ENCODE peak calls at places on chromosomes 7 and 10, in seven cellular contexts. O, F, B, I, Z, Y and A are unnamed samples.

GRCh38 chr10:25076501-25077197 is 60.2 kb downstream of the THNSL1 start:
- DNase-seq in O (no peak), F (no peak), B (peak), I (no peak), Z (no peak), Y (no peak), A (no peak)

GRCh38 chr7:26090927-26091519 is 61.0 kb upstream of the NFE2L3 start:
- DNase-seq in O (no peak), F (peak), B (peak), I (peak), Z (peak), Y (no peak), A (peak)

GRCh38 chr7:84251183-84251845 is 56.7 kb upstream of the SEMA3A start:
- DNase-seq in O (no peak), F (peak), B (peak), I (no peak), Z (peak), Y (no peak), A (peak)

GRCh38 chr10:104576611-104577010 is 64.5 kb upstream of the SORCS3 start:
- DNase-seq in O (no peak), F (no peak), B (no peak), I (no peak), Z (no peak), Y (no peak), A (no peak)

GRCh38 chr10:26969145-26969926 is 108.6 kb upstream of the ABI1 start:
- DNase-seq in O (no peak), F (no peak), B (no peak), I (no peak), Z (no peak), Y (no peak), A (peak)

GRCh38 chr7:70886547-70886946 is 245.4 kb upstream of the GALNT17 start:
- DNase-seq in O (no peak), F (no peak), B (no peak), I (no peak), Z (no peak), Y (no peak), A (no peak)

GRCh38 chr10:11232222-11232961 is 214.7 kb downstream of the CELF2 start:
- DNase-seq in O (no peak), F (no peak), B (no peak), I (no peak), Z (no peak), Y (no peak), A (no peak)

GRCh38 chr7:123770378-123770777 is 21.6 kb upstream of the WASL start:
- DNase-seq in O (no peak), F (no peak), B (peak), I (no peak), Z (peak), Y (no peak), A (no peak)

GRCh38 chr7:85102813-85103350 is 84.0 kb downstream of the SEMA3D start:
- DNase-seq in O (no peak), F (no peak), B (peak), I (peak), Z (no peak), Y (no peak), A (peak)

GRCh38 chr10:90148121-90148855 is 446.9 kb downstream of the KIF20B start:
- DNase-seq in O (no peak), F (peak), B (peak), I (no peak), Z (peak), Y (no peak), A (no peak)

GRCh38 chr7:90552521-90552920 is 43.6 kb upstream of the CDK14 start:
- DNase-seq in O (no peak), F (no peak), B (peak), I (no peak), Z (peak), Y (no peak), A (no peak)

GRCh38 chr10:42954776-42955492 is 121.9 kb upstream of the RET start:
- DNase-seq in O (no peak), F (no peak), B (no peak), I (no peak), Z (no peak), Y (no peak), A (no peak)

GRCh38 chr7:114368492-114368891 is 46.1 kb upstream of the FOXP2 start:
- DNase-seq in O (no peak), F (no peak), B (no peak), I (no peak), Z (no peak), Y (no peak), A (no peak)

GRCh38 chr7:155993420-155994252 is 181.4 kb upstream of the SHH start:
- DNase-seq in O (no peak), F (no peak), B (no peak), I (no peak), Z (no peak), Y (no peak), A (no peak)

GRCh38 chr10:77041636-77042258 is 595.9 kb downstream of the KCNMA1 start:
- DNase-seq in O (no peak), F (no peak), B (peak), I (no peak), Z (peak), Y (no peak), A (no peak)

DNA sequence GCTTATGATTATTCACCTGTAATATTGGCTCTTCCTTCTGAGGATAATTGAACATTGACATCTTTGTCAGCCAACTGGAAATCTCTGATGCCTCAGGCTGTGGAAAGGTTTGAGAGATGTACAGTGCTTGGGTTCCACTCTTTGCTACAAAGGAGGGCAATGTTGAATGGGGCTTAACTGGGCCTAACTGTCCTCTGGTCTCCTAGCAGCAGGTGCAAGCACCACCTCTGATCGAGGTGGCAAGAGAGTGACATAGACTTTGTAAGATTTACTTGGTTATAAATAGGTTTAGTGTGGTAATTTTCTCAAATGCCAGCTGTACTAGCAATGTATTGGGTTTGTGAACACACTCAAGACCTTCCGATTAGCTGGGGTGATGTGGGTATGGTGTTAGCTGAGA is 21.1 kb downstream of the CYP2C8 start:
- DNase-seq in O (no peak), F (no peak), B (no peak), I (no peak), Z (no peak), Y (no peak), A (no peak)
- TF ChIP-seq CTCF in O (no peak), F (no peak), B (no peak), I (no peak), Z (no peak), Y (no peak), A (no peak)

GRCh38 chr10:17872191-17873091 is 63.3 kb downstream of the MRC1 start:
- DNase-seq in O (no peak), F (peak), B (peak), I (no peak), Z (peak), Y (no peak), A (no peak)
- TF ChIP-seq CTCF in O (no peak), F (peak), B (peak), I (peak), Z (peak), Y (no peak), A (peak)

GRCh38 chr7:151308256-151308655 is 33.4 kb upstream of the NUB1 start:
- DNase-seq in O (no peak), F (no peak), B (no peak), I (no peak), Z (no peak), Y (peak), A (no peak)

GRCh38 chr7:151306860-151307259 is 34.8 kb upstream of the NUB1 start:
- DNase-seq in O (no peak), F (no peak), B (no peak), I (no peak), Z (no peak), Y (no peak), A (no peak)

GRCh38 chr7:151307536-151307935 is 34.1 kb upstream of the NUB1 start:
- DNase-seq in O (no peak), F (no peak), B (no peak), I (no peak), Z (no peak), Y (no peak), A (no peak)

GRCh38 chr7:151304856-151305255 is 36.8 kb upstream of the NUB1 start:
- DNase-seq in O (no peak), F (peak), B (peak), I (no peak), Z (peak), Y (no peak), A (no peak)

GRCh38 chr7:151306374-151306773 is 35.2 kb upstream of the NUB1 start:
- DNase-seq in O (no peak), F (no peak), B (no peak), I (no peak), Z (no peak), Y (no peak), A (no peak)
- TF ChIP-seq CTCF in O (no peak), F (no peak), B (no peak), I (no peak), Z (no peak), Y (no peak), A (no peak)

DNA sequence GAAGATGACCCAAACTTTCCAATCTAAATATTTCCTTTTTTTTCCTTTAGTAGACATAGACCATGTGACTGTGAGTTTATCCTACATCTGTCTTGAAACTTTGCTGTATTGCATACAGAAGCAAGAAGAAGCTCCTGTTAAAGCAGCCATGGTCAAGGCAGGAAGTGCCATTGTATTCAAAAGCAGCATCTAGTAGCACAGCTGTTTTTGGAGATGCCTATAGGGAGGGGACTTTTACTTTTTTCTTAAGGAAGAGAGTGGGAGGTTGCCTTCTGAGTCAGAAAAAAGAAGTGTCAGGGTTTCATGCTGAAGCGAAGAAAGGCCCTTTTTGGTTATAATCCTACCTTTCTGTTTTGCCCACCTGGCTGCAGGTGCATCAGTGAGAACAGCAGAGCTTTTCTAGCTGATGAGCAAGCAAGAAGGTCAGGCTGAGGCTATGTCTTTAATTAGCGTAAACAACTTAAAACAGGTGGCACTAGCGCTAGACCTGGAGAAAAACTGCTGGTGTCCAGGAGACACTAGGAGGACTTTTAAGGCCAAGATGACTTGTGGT is 234.1 kb upstream of the AGK start:
- DNase-seq in O (no peak), F (no peak), B (no peak), I (no peak), Z (no peak), Y (no peak), A (no peak)
- TF ChIP-seq CTCF in O (no peak), F (no peak), B (no peak), I (no peak), Z (no peak), Y (no peak), A (no peak)

GRCh38 chr7:108015740-108016139 is 12.8 kb upstream of the LAMB1 start:
- DNase-seq in O (no peak), F (no peak), B (no peak), I (no peak), Z (no peak), Y (no peak), A (no peak)

GRCh38 chr7:108014747-108015682 is 12.1 kb upstream of the LAMB1 start:
- DNase-seq in O (no peak), F (no peak), B (peak), I (no peak), Z (no peak), Y (no peak), A (no peak)

GRCh38 chr7:108017776-108018151 is 14.8 kb upstream of the LAMB1 start:
- DNase-seq in O (no peak), F (no peak), B (no peak), I (no peak), Z (no peak), Y (no peak), A (no peak)

GRCh38 chr7:108018668-108019067 is 15.7 kb upstream of the LAMB1 start:
- DNase-seq in O (no peak), F (no peak), B (no peak), I (no peak), Z (no peak), Y (no peak), A (no peak)

GRCh38 chr7:108016841-108017775 is 14.1 kb upstream of the LAMB1 start:
- DNase-seq in O (no peak), F (no peak), B (peak), I (no peak), Z (peak), Y (no peak), A (no peak)
- TF ChIP-seq CTCF in O (peak), F (peak), B (peak), I (peak), Z (peak), Y (peak), A (peak)

DNA sequence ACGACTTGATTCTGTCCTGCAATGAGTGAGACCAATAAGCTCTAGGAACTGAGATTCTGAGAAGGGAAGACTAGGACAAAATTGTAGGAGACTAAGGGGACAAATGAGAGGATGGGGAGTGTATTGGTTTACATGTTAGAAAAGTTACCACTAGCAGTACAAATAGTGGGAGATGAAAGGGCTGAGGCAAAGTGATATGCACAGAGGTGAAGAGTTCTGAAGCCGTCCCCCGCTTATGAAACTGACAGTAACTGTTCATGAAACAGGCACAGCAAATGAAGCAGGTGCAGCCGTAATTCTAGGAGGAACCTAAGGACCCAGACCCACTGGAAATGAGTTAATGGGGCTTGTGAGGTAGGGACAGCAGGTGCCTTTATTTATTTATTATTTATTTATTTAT is 211.3 kb downstream of the PRKG1 start:
- DNase-seq in O (no peak), F (no peak), B (no peak), I (no peak), Z (no peak), Y (no peak), A (no peak)
- TF ChIP-seq CTCF in O (no peak), F (no peak), B (no peak), I (no peak), Z (no peak), Y (no peak), A (no peak)

DNA sequence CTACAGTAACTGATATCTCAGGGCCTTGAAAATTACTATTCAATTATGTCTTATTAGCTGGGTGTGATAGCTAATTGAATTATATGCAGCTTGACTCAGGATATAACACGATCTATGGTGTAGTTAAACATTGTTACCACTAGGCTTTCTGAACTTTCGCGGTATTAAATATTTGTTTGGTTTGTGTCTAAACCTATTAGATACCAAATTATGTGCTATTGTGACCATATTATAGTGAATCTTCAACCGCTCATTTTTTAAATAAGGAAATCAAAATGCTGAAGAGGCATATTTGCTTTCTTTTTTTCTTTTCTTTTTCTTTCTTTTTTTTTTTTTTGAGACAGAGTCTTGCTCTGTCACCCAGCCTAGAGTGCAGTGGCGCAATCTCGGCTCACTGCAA is 99.3 kb upstream of the RSU1 start:
- DNase-seq in O (no peak), F (no peak), B (no peak), I (no peak), Z (no peak), Y (no peak), A (no peak)
- TF ChIP-seq CTCF in O (peak), F (peak), B (no peak), I (no peak), Z (no peak), Y (peak), A (no peak)

GRCh38 chr10:123669901-123670300 is 3.7 kb downstream of the GPR26 start:
- DNase-seq in O (no peak), F (no peak), B (no peak), I (peak), Z (no peak), Y (no peak), A (no peak)
- TF ChIP-seq CTCF in O (no peak), F (no peak), B (no peak), I (no peak), Z (no peak), Y (no peak), A (no peak)

DNA sequence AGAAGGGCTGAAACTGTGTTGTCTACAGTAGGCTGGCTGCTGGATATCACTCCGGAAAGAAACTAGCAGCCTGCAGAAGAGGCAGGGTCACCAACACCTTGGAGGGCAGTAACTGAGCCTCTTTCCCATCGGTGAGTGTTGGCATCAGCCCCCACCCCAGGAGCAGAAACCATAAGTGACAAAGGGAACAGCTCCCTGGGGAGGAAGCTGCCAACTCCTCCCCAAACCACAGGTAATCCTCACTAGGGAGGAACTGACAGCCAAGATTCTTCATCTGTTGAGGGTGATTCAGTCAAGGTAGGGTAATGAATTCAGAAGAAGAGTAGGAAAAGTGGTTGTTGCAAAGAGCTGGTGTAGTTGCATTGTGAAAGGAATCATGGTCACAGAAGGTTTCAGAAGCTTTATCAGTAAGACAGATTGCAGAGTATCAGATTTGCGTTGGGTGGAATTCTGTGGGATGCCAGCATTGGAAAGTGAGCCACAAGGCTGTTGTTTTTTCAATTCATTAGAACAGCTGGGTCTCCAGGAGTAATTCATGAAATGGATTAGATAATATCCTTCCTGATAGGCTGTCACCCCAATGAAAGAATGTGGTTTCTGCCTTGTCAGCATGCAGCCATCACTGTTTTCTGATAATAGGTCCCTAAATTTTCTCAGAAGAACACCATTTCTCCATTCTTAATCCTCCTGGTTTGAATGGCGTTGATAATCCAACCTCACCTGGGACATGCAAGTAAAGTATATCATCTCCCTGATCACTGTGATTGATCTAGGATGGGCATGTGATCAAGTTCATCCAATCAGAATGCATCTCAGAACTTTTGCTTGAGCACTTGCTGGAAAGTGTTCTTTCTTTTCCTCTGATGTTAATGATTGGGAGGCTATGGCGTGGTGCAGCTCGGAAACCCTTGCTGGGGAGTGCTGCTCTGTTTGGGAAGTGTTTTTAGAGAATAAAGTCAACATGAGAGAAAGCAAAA is 75.0 kb upstream of the CTBP2 start:
- DNase-seq in O (no peak), F (no peak), B (no peak), I (no peak), Z (no peak), Y (no peak), A (no peak)
- TF ChIP-seq CTCF in O (no peak), F (no peak), B (no peak), I (no peak), Z (no peak), Y (no peak), A (no peak)

GRCh38 chr10:35821339-35821911 is 179.3 kb upstream of the FZD8 start:
- DNase-seq in O (no peak), F (no peak), B (peak), I (no peak), Z (peak), Y (no peak), A (no peak)

GRCh38 chr10:35824704-35825103 is 182.6 kb upstream of the FZD8 start:
- DNase-seq in O (no peak), F (no peak), B (no peak), I (no peak), Z (no peak), Y (no peak), A (no peak)

GRCh38 chr10:35819736-35820135 is 177.6 kb upstream of the FZD8 start:
- DNase-seq in O (no peak), F (no peak), B (no peak), I (no peak), Z (no peak), Y (no peak), A (no peak)

GRCh38 chr10:35819011-35819410 is 176.9 kb upstream of the FZD8 start:
- DNase-seq in O (no peak), F (no peak), B (no peak), I (no peak), Z (no peak), Y (no peak), A (no peak)

GRCh38 chr10:35822316-35822715 is 180.2 kb upstream of the FZD8 start:
- DNase-seq in O (peak), F (peak), B (peak), I (no peak), Z (peak), Y (peak), A (peak)
- TF ChIP-seq CTCF in O (peak), F (peak), B (peak), I (peak), Z (peak), Y (peak), A (peak)